ENCODE peak calls at places on chromosomes 11 and 22, in five cellular contexts. One of them, this sample, is unnamed.

GRCh38 chr11:72012897-72013721 is 14.4 kb downstream of the IL18BP start:
- DNase-seq in colonic mucosa: no peak
- DNase-seq in CD8-positive, alpha-beta memory T cell: no peak
- DNase-seq in Peyer's patch: no peak
- DNase-seq in CD4-positive, CD25-positive, alpha-beta regulatory T cell: no peak
- DNase-seq in this sample: no peak

GRCh38 chr11:75264971-75265370 is 24.4 kb downstream of the TPBGL start:
- DNase-seq in colonic mucosa: no peak
- DNase-seq in CD8-positive, alpha-beta memory T cell: no peak
- DNase-seq in CD4-positive, CD25-positive, alpha-beta regulatory T cell: no peak
- DNase-seq in Peyer's patch: no peak
- DNase-seq in this sample: no peak

GRCh38 chr11:27681664-27682063 is 18.6 kb downstream of the BDNF start:
- DNase-seq in Peyer's patch: no peak
- DNase-seq in colonic mucosa: no peak
- DNase-seq in CD4-positive, CD25-positive, alpha-beta regulatory T cell: no peak
- DNase-seq in CD8-positive, alpha-beta memory T cell: no peak
- DNase-seq in this sample: no peak

GRCh38 chr22:32066820-32067219 is 23.8 kb downstream of the SLC5A1 start:
- DNase-seq in colonic mucosa: no peak
- DNase-seq in Peyer's patch: no peak
- DNase-seq in CD4-positive, CD25-positive, alpha-beta regulatory T cell: no peak
- DNase-seq in CD8-positive, alpha-beta memory T cell: no peak
- DNase-seq in this sample: no peak

GRCh38 chr11:18776324-18776723 is 15.3 kb downstream of the PTPN5 start:
- DNase-seq in colonic mucosa: no peak
- DNase-seq in CD4-positive, CD25-positive, alpha-beta regulatory T cell: no peak
- DNase-seq in CD8-positive, alpha-beta memory T cell: no peak
- DNase-seq in Peyer's patch: no peak
- DNase-seq in this sample: no peak

GRCh38 chr22:30940655-30941362 is 27.8 kb downstream of the MORC2 start:
- DNase-seq in CD8-positive, alpha-beta memory T cell: peak; percentile 43
- DNase-seq in colonic mucosa: no peak
- DNase-seq in Peyer's patch: peak; percentile 34
- DNase-seq in CD4-positive, CD25-positive, alpha-beta regulatory T cell: peak; percentile 85
- DNase-seq in this sample: no peak

GRCh38 chr11:131690362-131690761 is 319.9 kb downstream of the NTM start:
- DNase-seq in CD4-positive, CD25-positive, alpha-beta regulatory T cell: no peak
- DNase-seq in colonic mucosa: peak; percentile 9
- DNase-seq in CD8-positive, alpha-beta memory T cell: no peak
- DNase-seq in Peyer's patch: no peak
- DNase-seq in this sample: peak; percentile 94

GRCh38 chr11:209275-210121 is 2.0 kb downstream of the RIC8A start:
- DNase-seq in colonic mucosa: peak; percentile 19
- DNase-seq in CD4-positive, CD25-positive, alpha-beta regulatory T cell: no peak
- DNase-seq in CD8-positive, alpha-beta memory T cell: no peak
- DNase-seq in Peyer's patch: peak; percentile 16
- DNase-seq in this sample: no peak

GRCh38 chr11:94528551-94528950 is 15.2 kb upstream of the FUT4 start:
- DNase-seq in colonic mucosa: no peak
- DNase-seq in CD4-positive, CD25-positive, alpha-beta regulatory T cell: no peak
- DNase-seq in CD8-positive, alpha-beta memory T cell: no peak
- DNase-seq in Peyer's patch: no peak
- DNase-seq in this sample: no peak

GRCh38 chr11:19743622-19744021 is 31.0 kb downstream of the NAV2 start:
- DNase-seq in CD4-positive, CD25-positive, alpha-beta regulatory T cell: no peak
- DNase-seq in CD8-positive, alpha-beta memory T cell: no peak
- DNase-seq in Peyer's patch: no peak
- DNase-seq in colonic mucosa: no peak
- DNase-seq in this sample: no peak

GRCh38 chr11:89235121-89235520 is 57.4 kb downstream of the TYR start:
- DNase-seq in CD4-positive, CD25-positive, alpha-beta regulatory T cell: no peak
- DNase-seq in CD8-positive, alpha-beta memory T cell: no peak
- DNase-seq in Peyer's patch: no peak
- DNase-seq in colonic mucosa: no peak
- DNase-seq in this sample: no peak

GRCh38 chr11:66530927-66531722 is 14.7 kb downstream of the ZDHHC24 start:
- DNase-seq in CD4-positive, CD25-positive, alpha-beta regulatory T cell: no peak
- DNase-seq in Peyer's patch: no peak
- DNase-seq in CD8-positive, alpha-beta memory T cell: no peak
- DNase-seq in colonic mucosa: no peak
- DNase-seq in this sample: no peak

GRCh38 chr22:44071760-44072159 is 47.7 kb downstream of the PARVB start:
- DNase-seq in colonic mucosa: no peak
- DNase-seq in CD8-positive, alpha-beta memory T cell: no peak
- DNase-seq in CD4-positive, CD25-positive, alpha-beta regulatory T cell: no peak
- DNase-seq in Peyer's patch: no peak
- DNase-seq in this sample: no peak

GRCh38 chr11:113871331-113871730 is 4.0 kb downstream of the USP28 start:
- DNase-seq in Peyer's patch: no peak
- DNase-seq in CD4-positive, CD25-positive, alpha-beta regulatory T cell: no peak
- DNase-seq in colonic mucosa: no peak
- DNase-seq in CD8-positive, alpha-beta memory T cell: no peak
- DNase-seq in this sample: no peak

GRCh38 chr11:6321961-6322362 is 1.7 kb upstream of the CAVIN3 start:
- DNase-seq in Peyer's patch: no peak
- DNase-seq in CD4-positive, CD25-positive, alpha-beta regulatory T cell: peak; percentile 36
- DNase-seq in CD8-positive, alpha-beta memory T cell: no peak
- DNase-seq in colonic mucosa: no peak
- DNase-seq in this sample: no peak

GRCh38 chr11:17699157-17700114 is 19.9 kb upstream of the MYOD1 start:
- DNase-seq in CD8-positive, alpha-beta memory T cell: no peak
- DNase-seq in CD4-positive, CD25-positive, alpha-beta regulatory T cell: no peak
- DNase-seq in Peyer's patch: no peak
- DNase-seq in colonic mucosa: no peak
- DNase-seq in this sample: no peak

GRCh38 chr11:93468286-93468685 is 74.9 kb downstream of the SMCO4 start:
- DNase-seq in colonic mucosa: no peak
- DNase-seq in CD4-positive, CD25-positive, alpha-beta regulatory T cell: no peak
- DNase-seq in Peyer's patch: no peak
- DNase-seq in CD8-positive, alpha-beta memory T cell: no peak
- DNase-seq in this sample: no peak

GRCh38 chr22:43002198-43002577 is 12.8 kb downstream of the PACSIN2 start:
- DNase-seq in CD4-positive, CD25-positive, alpha-beta regulatory T cell: no peak
- DNase-seq in CD8-positive, alpha-beta memory T cell: no peak
- DNase-seq in Peyer's patch: no peak
- DNase-seq in colonic mucosa: no peak
- DNase-seq in this sample: no peak

GRCh38 chr22:48256041-48256739 is 1493.7 kb downstream of the TBC1D22A start:
- DNase-seq in Peyer's patch: no peak
- DNase-seq in colonic mucosa: no peak
- DNase-seq in CD4-positive, CD25-positive, alpha-beta regulatory T cell: no peak
- DNase-seq in CD8-positive, alpha-beta memory T cell: no peak
- DNase-seq in this sample: no peak

GRCh38 chr11:5197538-5197937 is 2.9 kb downstream of the OR51V1 start:
- DNase-seq in CD8-positive, alpha-beta memory T cell: no peak
- DNase-seq in colonic mucosa: no peak
- DNase-seq in CD4-positive, CD25-positive, alpha-beta regulatory T cell: no peak
- DNase-seq in Peyer's patch: no peak
- DNase-seq in this sample: no peak

GRCh38 chr11:450809-451451 is 851 bp downstream of the PTDSS2 start:
- DNase-seq in CD8-positive, alpha-beta memory T cell: peak; percentile 85
- DNase-seq in Peyer's patch: peak; percentile 86
- DNase-seq in CD4-positive, CD25-positive, alpha-beta regulatory T cell: peak; percentile 88
- DNase-seq in colonic mucosa: peak; percentile 80
- DNase-seq in this sample: no peak

GRCh38 chr11:75773595-75774353 is 5.2 kb downstream of the DGAT2 start:
- DNase-seq in Peyer's patch: peak; percentile 61
- DNase-seq in colonic mucosa: no peak
- DNase-seq in CD4-positive, CD25-positive, alpha-beta regulatory T cell: peak; percentile 69
- DNase-seq in CD8-positive, alpha-beta memory T cell: no peak
- DNase-seq in this sample: no peak

GRCh38 chr22:16601437-16602223 is 9.0 kb upstream of the CCT8L2 start:
- DNase-seq in CD4-positive, CD25-positive, alpha-beta regulatory T cell: no peak
- DNase-seq in CD8-positive, alpha-beta memory T cell: no peak
- DNase-seq in colonic mucosa: no peak
- DNase-seq in Peyer's patch: no peak
- DNase-seq in this sample: no peak

GRCh38 chr11:17473071-17473744 is 3.4 kb downstream of the ABCC8 start:
- DNase-seq in CD4-positive, CD25-positive, alpha-beta regulatory T cell: no peak
- DNase-seq in Peyer's patch: no peak
- DNase-seq in CD8-positive, alpha-beta memory T cell: no peak
- DNase-seq in colonic mucosa: no peak
- DNase-seq in this sample: no peak

DNA sequence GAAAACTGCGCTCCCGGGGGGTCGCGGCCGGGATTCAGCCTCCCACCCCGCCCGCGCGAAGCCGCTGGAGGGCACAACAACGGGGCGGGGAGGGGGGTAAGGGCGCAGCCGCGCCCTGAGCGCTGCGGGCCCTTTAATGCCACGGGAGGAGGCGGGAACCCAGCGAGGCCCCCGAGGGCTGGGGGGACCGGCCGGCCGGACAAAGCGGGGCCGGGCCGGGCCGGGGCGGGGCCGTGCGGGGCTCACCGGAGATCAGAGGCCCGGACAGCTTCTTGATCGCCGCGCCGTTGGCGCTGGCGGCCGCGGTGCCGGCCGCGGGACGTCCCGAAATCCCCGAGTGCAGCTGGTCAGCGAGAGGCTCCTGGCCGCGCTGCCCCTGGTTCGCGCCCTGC is 1.2 kb downstream of the CDKN1C start:
- DNase-seq in CD4-positive, CD25-positive, alpha-beta regulatory T cell: no peak
- DNase-seq in colonic mucosa: no peak
- DNase-seq in Peyer's patch: no peak
- DNase-seq in CD8-positive, alpha-beta memory T cell: no peak
- DNase-seq in this sample: no peak
- H3K4me3 ChIP-seq in CD4-positive, CD25-positive, alpha-beta regulatory T cell: no peak overlapping the region
- H3K4me3 ChIP-seq in colonic mucosa: peak overlapping the region; percentile 62
- H3K4me3 ChIP-seq in Peyer's patch: peak overlapping the region; percentile 57
- H3K4me3 ChIP-seq in CD8-positive, alpha-beta memory T cell: peak overlapping the region; percentile 19
- H3K4me3 ChIP-seq in this sample: peak overlapping the region; percentile 73

GRCh38 chr22:24002849-24003248 is 2.4 kb downstream of the GSTT4 start:
- DNase-seq in Peyer's patch: no peak
- DNase-seq in colonic mucosa: no peak
- DNase-seq in CD8-positive, alpha-beta memory T cell: no peak
- DNase-seq in CD4-positive, CD25-positive, alpha-beta regulatory T cell: no peak
- DNase-seq in this sample: no peak

GRCh38 chr22:24006207-24006913 is 1.1 kb upstream of the GSTT4 start:
- DNase-seq in CD4-positive, CD25-positive, alpha-beta regulatory T cell: no peak
- DNase-seq in CD8-positive, alpha-beta memory T cell: no peak
- DNase-seq in colonic mucosa: no peak
- DNase-seq in Peyer's patch: no peak
- DNase-seq in this sample: no peak

GRCh38 chr22:24005201-24005600 is at the start of gene GSTT4:
- DNase-seq in Peyer's patch: no peak
- DNase-seq in CD4-positive, CD25-positive, alpha-beta regulatory T cell: no peak
- DNase-seq in colonic mucosa: no peak
- DNase-seq in CD8-positive, alpha-beta memory T cell: no peak
- DNase-seq in this sample: no peak

GRCh38 chr22:24002272-24002671 is 3.0 kb downstream of the GSTT4 start:
- DNase-seq in CD8-positive, alpha-beta memory T cell: no peak
- DNase-seq in colonic mucosa: no peak
- DNase-seq in CD4-positive, CD25-positive, alpha-beta regulatory T cell: no peak
- DNase-seq in Peyer's patch: no peak
- DNase-seq in this sample: no peak

DNA sequence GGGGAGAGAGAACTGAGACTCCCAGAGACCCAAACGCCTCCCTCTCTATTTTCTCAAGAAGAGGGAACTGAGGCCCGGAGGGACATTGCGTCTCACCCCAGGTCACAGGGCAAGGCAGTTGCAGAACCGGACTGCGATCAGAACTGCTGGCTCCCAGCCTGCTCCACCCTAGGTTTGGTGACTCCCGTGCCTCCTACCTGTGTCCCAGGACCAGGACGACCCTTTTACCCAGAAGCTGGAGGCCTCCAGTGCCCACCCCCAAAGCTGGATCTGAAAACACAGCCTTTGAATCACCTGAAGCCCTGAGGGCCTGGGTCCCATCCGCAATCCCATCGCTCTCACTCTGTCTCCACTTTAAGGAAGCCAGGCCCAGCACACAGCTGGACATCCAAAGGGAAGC is 1.4 kb downstream of the GSTT4 start:
- DNase-seq in CD4-positive, CD25-positive, alpha-beta regulatory T cell: no peak
- DNase-seq in CD8-positive, alpha-beta memory T cell: no peak
- DNase-seq in colonic mucosa: no peak
- DNase-seq in Peyer's patch: no peak
- DNase-seq in this sample: no peak
- H3K27me3 ChIP-seq in CD4-positive, CD25-positive, alpha-beta regulatory T cell: no peaks in the 10 kb centered on the region
- H3K27me3 ChIP-seq in CD8-positive, alpha-beta memory T cell: no peaks in the 10 kb centered on the region
- H3K27me3 ChIP-seq in colonic mucosa: no peaks in the 10 kb centered on the region
- H3K27me3 ChIP-seq in Peyer's patch: no peaks in the 10 kb centered on the region
- H3K27me3 ChIP-seq in this sample: no peaks in the 10 kb centered on the region

DNA sequence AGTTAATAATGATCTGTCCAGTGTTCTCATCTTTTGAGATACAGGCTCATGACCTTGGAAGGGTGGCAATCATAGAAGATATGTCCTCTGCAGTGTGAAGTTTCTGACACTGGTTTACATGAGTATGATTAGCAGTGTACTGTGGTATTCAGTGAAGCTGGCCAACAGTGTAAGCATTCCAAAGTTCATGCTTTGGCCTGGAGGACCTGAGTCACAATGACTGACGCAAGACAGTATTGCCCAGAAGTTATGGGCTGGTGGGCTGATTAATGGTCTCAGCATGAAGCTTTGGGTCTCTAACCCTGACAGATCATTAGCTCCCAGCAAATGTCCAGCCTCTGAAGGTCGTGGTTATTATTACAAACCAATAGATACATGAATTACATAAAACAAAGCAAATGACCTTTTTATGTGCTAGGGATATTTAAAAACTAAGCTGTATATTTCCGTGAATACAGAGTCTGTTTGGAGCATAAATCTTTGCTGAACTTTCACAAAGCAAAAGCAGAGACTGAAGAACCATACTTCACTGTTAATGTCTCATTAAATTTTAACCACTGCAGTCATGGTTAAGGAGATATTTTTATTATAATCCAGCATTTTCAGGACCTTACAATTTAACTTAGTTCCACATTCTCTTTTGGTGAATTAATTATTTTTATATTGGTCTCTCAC is 28.3 kb upstream of the USP47 start:
- DNase-seq in CD4-positive, CD25-positive, alpha-beta regulatory T cell: no peak
- DNase-seq in colonic mucosa: no peak
- DNase-seq in Peyer's patch: no peak
- DNase-seq in CD8-positive, alpha-beta memory T cell: no peak
- DNase-seq in this sample: no peak
- H3K4me3 ChIP-seq in CD4-positive, CD25-positive, alpha-beta regulatory T cell: no peak overlapping the region
- H3K4me3 ChIP-seq in colonic mucosa: no peak overlapping the region
- H3K4me3 ChIP-seq in Peyer's patch: no peak overlapping the region
- H3K4me3 ChIP-seq in CD8-positive, alpha-beta memory T cell: no peak overlapping the region
- H3K4me3 ChIP-seq in this sample: no peak overlapping the region

DNA sequence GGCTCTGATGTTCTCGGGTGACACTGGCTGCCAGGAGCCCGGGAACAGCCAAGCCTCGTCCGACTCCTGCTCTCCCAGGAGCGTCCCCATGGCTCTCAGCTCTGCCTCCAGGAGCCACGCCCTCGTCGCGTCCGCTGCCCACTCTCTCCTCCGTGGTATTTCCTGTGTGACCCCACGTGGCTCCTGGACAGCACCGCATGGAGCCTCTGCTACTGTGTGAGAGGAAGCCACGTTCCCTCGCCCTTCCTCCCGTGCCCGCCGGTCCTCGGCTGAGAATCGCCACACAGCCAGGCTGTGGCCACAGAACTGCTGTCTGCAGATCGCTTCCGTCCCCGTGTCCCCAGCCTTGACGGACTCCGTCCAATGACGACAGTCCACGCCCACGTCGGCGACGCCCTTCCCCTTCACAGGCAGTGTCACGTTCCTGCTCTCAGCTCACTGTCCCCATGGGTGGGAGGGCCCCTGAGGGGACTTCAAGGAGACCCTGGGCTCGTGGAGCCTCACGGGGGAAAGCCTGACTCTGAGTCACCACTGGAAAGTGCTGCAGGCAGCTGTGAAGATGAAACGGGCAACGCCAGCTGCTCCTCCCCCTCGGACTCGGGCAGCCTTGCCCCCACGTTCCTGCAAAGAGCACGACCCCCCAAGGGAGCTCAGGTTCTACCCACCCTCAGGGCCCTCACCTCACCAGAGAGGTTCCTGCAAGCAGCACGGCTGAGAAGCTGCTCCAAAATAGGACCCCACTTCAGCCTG is 458.5 kb downstream of the BRD1 start:
- DNase-seq in Peyer's patch: peak; percentile 9
- DNase-seq in colonic mucosa: peak; percentile 14
- DNase-seq in CD4-positive, CD25-positive, alpha-beta regulatory T cell: no peak
- DNase-seq in CD8-positive, alpha-beta memory T cell: no peak
- DNase-seq in this sample: peak; percentile 34
- H3K27me3 ChIP-seq in Peyer's patch: no peaks in the 10 kb centered on the region
- H3K27me3 ChIP-seq in colonic mucosa: no peaks in the 10 kb centered on the region
- H3K27me3 ChIP-seq in CD4-positive, CD25-positive, alpha-beta regulatory T cell: no peaks in the 10 kb centered on the region
- H3K27me3 ChIP-seq in CD8-positive, alpha-beta memory T cell: no peaks in the 10 kb centered on the region
- H3K27me3 ChIP-seq in this sample: no peaks in the 10 kb centered on the region

This sample was measured in vagina.